ENCODE peak calls at places on chromosomes 4 and X, in five cellular contexts. C is thyroid gland, M is lower leg skin, Z is HFF-Myc, Y is progenitor cell of endocrine pancreas. O is an unnamed sample.

GRCh38 chr4:113849771-113850170 is 88.2 kb upstream of the CAMK2D start:
- DNase-seq in C (peak), M (no peak), Z (no peak), Y (no peak), O (no peak)

GRCh38 chr4:147425019-147425418 is 55.9 kb upstream of the EDNRA start:
- DNase-seq in C (no peak), M (no peak), Z (no peak), Y (no peak), O (no peak)

GRCh38 chr4:1880332-1880731 is 9.1 kb downstream of the NSD2 start:
- DNase-seq in C (no peak), M (no peak), Z (no peak), Y (no peak), O (no peak)

GRCh38 chrX:152635941-152636340 is 1.8 kb upstream of the GABRQ start:
- DNase-seq in C (peak), M (peak), Z (no peak), Y (no peak), O (no peak)

GRCh38 chrX:54180403-54180802 is 2.7 kb downstream of the FAM120C start:
- DNase-seq in C (no peak), M (no peak), Z (no peak), Y (no peak), O (no peak)

GRCh38 chr4:175833574-175834350 is 21.7 kb upstream of the GPM6A start:
- DNase-seq in C (peak), M (no peak), Z (no peak), Y (no peak), O (no peak)

GRCh38 chr4:162659716-162660115 is 495.9 kb upstream of the FSTL5 start:
- DNase-seq in C (no peak), M (no peak), Z (no peak), Y (no peak), O (no peak)

GRCh38 chrX:17025903-17026302 is 79.4 kb downstream of the REPS2 start:
- DNase-seq in C (no peak), M (no peak), Z (no peak), Y (no peak), O (no peak)

GRCh38 chrX:46628406-46629371 is 55.1 kb downstream of the CHST7 start:
- DNase-seq in C (peak), M (peak), Z (no peak), Y (no peak), O (no peak)

GRCh38 chrX:48600226-48600625 is 2.9 kb downstream of the WDR13 start:
- DNase-seq in C (no peak), M (no peak), Z (no peak), Y (no peak), O (no peak)

GRCh38 chrX:135346975-135347374 is 37.7 kb downstream of the ETDC start:
- DNase-seq in C (no peak), M (no peak), Z (no peak), Y (no peak), O (no peak)

GRCh38 chr4:10456270-10457254 is 664 bp downstream of the ZNF518B start:
- DNase-seq in C (peak), M (no peak), Z (no peak), Y (peak), O (no peak)

GRCh38 chrX:123920065-123920785 is 41.3 kb upstream of the STAG2 start:
- DNase-seq in C (no peak), M (no peak), Z (peak), Y (no peak), O (no peak)

GRCh38 chr4:140152015-140152703 is 1.8 kb downstream of the MAML3 start:
- DNase-seq in C (peak), M (peak), Z (no peak), Y (no peak), O (no peak)

GRCh38 chr4:59247032-59247431 is 1953.1 kb upstream of the ADGRL3 start:
- DNase-seq in C (no peak), M (no peak), Z (no peak), Y (no peak), O (no peak)

GRCh38 chr4:108301583-108302256 is 133.0 kb upstream of the LEF1 start:
- DNase-seq in C (no peak), M (no peak), Z (no peak), Y (no peak), O (no peak)

GRCh38 chr4:140789752-140790151 is 33.6 kb upstream of the TBC1D9 start:
- DNase-seq in C (no peak), M (no peak), Z (no peak), Y (no peak), O (no peak)

GRCh38 chr4:173835863-173836262 is 305.8 kb upstream of the HAND2 start:
- DNase-seq in C (no peak), M (no peak), Z (no peak), Y (no peak), O (no peak)

GRCh38 chr4:190017357-190018200 is 9.5 kb downstream of the FRG2 start:
- DNase-seq in C (no peak), M (no peak), Z (no peak), Y (no peak), O (no peak)

GRCh38 chr4:170374770-170375169 is 285.0 kb upstream of the AADAT start:
- DNase-seq in C (no peak), M (no peak), Z (no peak), Y (no peak), O (no peak)
- TF ChIP-seq CTCF in C (no peak), M (no peak), Z (peak), Y (peak), O (peak)

DNA sequence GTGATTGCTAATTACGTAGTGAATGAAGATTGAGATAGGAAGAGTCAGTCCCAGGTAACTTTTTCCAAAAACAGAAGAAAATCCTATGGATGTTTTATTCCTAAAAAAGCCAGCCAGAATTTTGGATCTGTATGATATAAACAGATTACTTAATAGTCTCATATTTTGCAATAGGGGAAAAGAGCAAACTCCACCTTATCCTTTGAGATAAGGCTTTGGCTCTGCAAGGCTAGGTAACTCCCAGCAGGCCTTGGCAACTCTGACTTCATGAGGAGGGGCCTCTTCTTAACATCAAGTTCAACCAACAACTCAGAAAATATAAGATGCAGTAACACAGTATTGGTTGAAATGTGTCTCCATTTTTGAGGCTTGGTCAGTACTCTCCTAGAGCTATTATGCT is 98.7 kb upstream of the SLC4A4 start:
- DNase-seq in C (no peak), M (no peak), Z (no peak), Y (no peak), O (no peak)
- TF ChIP-seq CTCF in C (no peak), M (no peak), Z (no peak), Y (no peak), O (no peak)

GRCh38 chr4:635851-636627 is 10.7 kb downstream of the PDE6B start:
- DNase-seq in C (no peak), M (no peak), Z (no peak), Y (no peak), O (no peak)

GRCh38 chr4:634599-634985 is 9.2 kb downstream of the PDE6B start:
- DNase-seq in C (no peak), M (no peak), Z (no peak), Y (no peak), O (no peak)

GRCh38 chr4:633976-634598 is 8.7 kb downstream of the PDE6B start:
- DNase-seq in C (no peak), M (no peak), Z (no peak), Y (no peak), O (no peak)

GRCh38 chr4:636628-636950 is 11.2 kb downstream of the PDE6B start:
- DNase-seq in C (no peak), M (no peak), Z (no peak), Y (no peak), O (no peak)

DNA sequence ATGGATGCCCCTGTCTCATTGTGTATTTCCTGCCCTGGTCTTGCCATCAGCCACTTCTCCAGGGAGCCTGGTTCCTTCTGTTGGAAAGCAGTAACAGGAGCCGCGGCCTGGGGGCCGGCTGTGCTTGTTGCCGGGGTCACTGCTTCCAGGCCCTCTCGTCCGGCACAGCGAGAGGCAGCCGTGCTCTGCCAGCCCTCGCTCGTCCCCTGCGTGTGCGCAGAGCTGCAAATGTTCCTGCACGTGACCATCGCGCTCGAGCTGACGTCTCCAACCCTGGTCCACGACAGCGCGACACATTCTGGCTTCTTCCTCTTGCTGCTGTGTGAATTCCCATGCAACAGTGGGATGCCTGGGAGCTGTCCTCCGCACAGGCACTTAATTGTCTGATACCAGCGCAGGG is 12.2 kb downstream of the PDE6B start:
- DNase-seq in C (no peak), M (no peak), Z (no peak), Y (no peak), O (no peak)
- TF ChIP-seq CTCF in C (no peak), M (no peak), Z (no peak), Y (no peak), O (no peak)

GRCh38 chr4:156472624-156473023 is 499.0 kb downstream of the PDGFC start:
- DNase-seq in C (no peak), M (no peak), Z (no peak), Y (no peak), O (no peak)

GRCh38 chr4:156481845-156482244 is 489.8 kb downstream of the PDGFC start:
- DNase-seq in C (no peak), M (no peak), Z (no peak), Y (no peak), O (no peak)

GRCh38 chr4:156475322-156475721 is 496.3 kb downstream of the PDGFC start:
- DNase-seq in C (no peak), M (no peak), Z (peak), Y (no peak), O (no peak)

GRCh38 chr4:156473175-156473574 is 498.4 kb downstream of the PDGFC start:
- DNase-seq in C (no peak), M (no peak), Z (no peak), Y (no peak), O (no peak)

GRCh38 chr4:156476359-156476758 is 495.2 kb downstream of the PDGFC start:
- DNase-seq in C (no peak), M (no peak), Z (peak), Y (no peak), O (no peak)
- TF ChIP-seq CTCF in C (no peak), M (no peak), Z (no peak), Y (no peak), O (no peak)

DNA sequence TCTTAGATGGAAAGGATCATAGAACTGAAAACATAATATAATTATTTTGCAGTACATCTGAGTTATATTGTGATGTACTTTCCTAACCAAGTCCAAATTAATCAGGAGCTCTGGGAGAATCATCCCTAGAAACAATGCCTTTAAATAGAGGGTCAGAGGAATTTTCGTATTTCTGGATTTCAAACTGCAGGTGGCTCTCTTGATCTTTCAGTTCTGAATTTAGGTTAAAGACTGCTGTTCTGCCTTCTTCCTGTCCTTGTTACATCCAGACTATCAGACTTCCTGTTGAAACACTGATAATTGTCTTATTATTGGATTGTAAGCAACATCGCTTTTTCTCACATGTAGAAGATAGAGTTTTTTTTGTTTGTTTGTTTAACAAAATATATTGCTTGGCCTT is 142.7 kb downstream of the RPA4 start:
- DNase-seq in C (no peak), M (no peak), Z (no peak), Y (no peak), O (no peak)
- TF ChIP-seq CTCF in C (no peak), M (no peak), Z (no peak), Y (peak), O (no peak)

DNA sequence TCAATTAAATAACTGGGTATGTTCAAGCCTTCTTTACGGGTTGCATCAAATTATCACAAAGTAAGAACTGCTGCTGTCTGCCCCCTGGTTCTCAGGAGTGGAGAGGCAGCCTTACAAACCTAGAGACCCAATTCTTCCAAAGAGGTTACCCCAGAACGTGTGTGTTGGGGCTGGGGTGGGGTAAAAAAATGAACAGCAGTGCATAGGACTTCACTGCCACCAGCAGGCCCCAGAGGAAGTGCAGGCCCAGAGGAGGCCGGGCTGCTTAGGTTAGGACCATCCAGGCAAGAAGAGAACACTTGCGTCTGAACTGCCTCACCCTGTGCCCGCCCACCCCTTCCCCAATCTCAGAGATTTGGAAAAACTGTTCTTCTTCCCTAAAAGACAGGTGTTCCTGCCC is 1.5 kb upstream of the NWD2 start:
- DNase-seq in C (no peak), M (no peak), Z (no peak), Y (no peak), O (no peak)
- TF ChIP-seq CTCF in C (no peak), M (no peak), Z (no peak), Y (no peak), O (no peak)

GRCh38 chr4:70538869-70539268 is 20.5 kb downstream of the AMTN start:
- DNase-seq in C (no peak), M (no peak), Z (no peak), Y (no peak), O (no peak)

GRCh38 chr4:70544279-70544870 is 26.0 kb downstream of the AMTN start:
- DNase-seq in C (no peak), M (no peak), Z (no peak), Y (no peak), O (no peak)
- TF ChIP-seq CTCF in C (no peak), M (no peak), Z (peak), Y (peak), O (peak)

DNA sequence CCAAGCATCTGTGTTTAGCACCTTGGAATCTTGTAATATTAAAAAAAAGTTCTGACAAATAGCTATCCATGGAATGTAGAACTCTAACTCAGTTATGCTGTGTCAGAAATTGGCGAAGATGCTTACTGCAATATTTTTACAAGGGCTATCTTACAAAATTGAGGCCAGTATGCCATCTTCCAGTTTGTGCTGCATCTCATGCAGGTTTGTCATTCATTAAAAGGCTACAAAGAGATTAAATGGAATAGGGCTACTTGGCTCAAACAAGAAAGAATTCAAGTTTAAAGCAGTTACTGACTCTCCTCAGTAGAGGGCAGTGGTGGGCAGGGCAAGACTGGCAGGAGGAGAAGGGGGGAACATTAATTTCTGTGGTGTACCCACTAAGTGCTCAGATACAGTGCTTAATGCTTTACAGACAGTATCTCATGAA is 66.5 kb downstream of the SHROOM4 start:
- DNase-seq in C (peak), M (no peak), Z (no peak), Y (no peak), O (no peak)
- TF ChIP-seq CTCF in C (no peak), M (no peak), Z (peak), Y (peak), O (peak)

GRCh38 chr4:41535911-41536361 is 2.0 kb upstream of the LIMCH1 start:
- DNase-seq in C (no peak), M (no peak), Z (no peak), Y (no peak), O (no peak)
- TF ChIP-seq CTCF in C (no peak), M (no peak), Z (no peak), Y (no peak), O (no peak)

DNA sequence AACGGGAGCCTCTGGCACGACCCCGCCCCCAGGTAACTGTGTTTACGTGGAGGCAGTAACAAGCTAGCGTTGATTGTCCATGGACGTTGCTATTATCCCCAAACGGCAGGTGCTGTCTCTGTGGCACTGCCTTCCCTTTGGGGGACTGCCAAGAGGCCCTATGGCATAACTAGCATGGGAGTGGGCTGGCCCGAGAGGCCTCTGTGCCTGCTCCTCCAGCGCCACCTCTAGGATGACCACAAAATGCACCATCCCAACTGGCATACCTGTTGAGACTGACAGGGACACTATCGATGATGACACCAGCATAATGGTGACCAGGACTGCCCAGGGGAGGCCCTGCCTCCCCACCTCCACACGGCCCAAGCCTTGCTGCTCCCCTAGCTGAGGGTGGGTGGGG is 1.5 kb downstream of the SRPK3 start:
- DNase-seq in C (no peak), M (no peak), Z (no peak), Y (no peak), O (no peak)
- TF ChIP-seq CTCF in C (no peak), M (no peak), Z (no peak), Y (no peak), O (no peak)